ENCODE peak calls at places on chromosomes 6 and 20, in seven cellular contexts. One of them, this sample, is unnamed. For H3K36me3, the result is how much of the 10 kb centered on the place peaks cover.

GRCh38 chr20:24580006-24580405 is 110.6 kb downstream of the SYNDIG1 start:
- DNase-seq in PC-3: no peak
- DNase-seq in transverse colon: no peak
- DNase-seq in body of pancreas: no peak
- DNase-seq in OCI-LY7: no peak
- DNase-seq in Panc1: no peak
- DNase-seq in neural progenitor cell: no peak
- DNase-seq in this sample: no peak

GRCh38 chr6:2432258-2432657 is 186.9 kb upstream of the GMDS start:
- DNase-seq in PC-3: peak
- DNase-seq in transverse colon: no peak
- DNase-seq in body of pancreas: no peak
- DNase-seq in OCI-LY7: no peak
- DNase-seq in Panc1: no peak
- DNase-seq in neural progenitor cell: no peak
- DNase-seq in this sample: no peak

GRCh38 chr20:40628877-40629276 is 60.2 kb downstream of the MAFB start:
- DNase-seq in PC-3: no peak
- DNase-seq in transverse colon: no peak
- DNase-seq in body of pancreas: no peak
- DNase-seq in OCI-LY7: no peak
- DNase-seq in Panc1: no peak
- DNase-seq in neural progenitor cell: no peak
- DNase-seq in this sample: no peak

GRCh38 chr6:8645212-8645611 is 209.9 kb upstream of the SLC35B3 start:
- DNase-seq in PC-3: no peak
- DNase-seq in transverse colon: no peak
- DNase-seq in body of pancreas: no peak
- DNase-seq in OCI-LY7: no peak
- DNase-seq in Panc1: no peak
- DNase-seq in neural progenitor cell: no peak
- DNase-seq in this sample: no peak

GRCh38 chr6:129233458-129234134 is 350.7 kb downstream of the LAMA2 start:
- DNase-seq in PC-3: no peak
- DNase-seq in transverse colon: no peak
- DNase-seq in body of pancreas: no peak
- DNase-seq in OCI-LY7: peak
- DNase-seq in Panc1: no peak
- DNase-seq in neural progenitor cell: no peak
- DNase-seq in this sample: no peak

GRCh38 chr6:113564401-113565161 is 292.6 kb upstream of the MARCKS start:
- DNase-seq in PC-3: no peak
- DNase-seq in transverse colon: peak
- DNase-seq in body of pancreas: peak
- DNase-seq in OCI-LY7: no peak
- DNase-seq in Panc1: no peak
- DNase-seq in neural progenitor cell: peak
- DNase-seq in this sample: peak

GRCh38 chr6:100144991-100145390 is 151.0 kb upstream of the MCHR2 start:
- DNase-seq in PC-3: no peak
- DNase-seq in transverse colon: no peak
- DNase-seq in body of pancreas: no peak
- DNase-seq in OCI-LY7: no peak
- DNase-seq in Panc1: no peak
- DNase-seq in neural progenitor cell: no peak
- DNase-seq in this sample: no peak

GRCh38 chr6:158897236-158897635 is 78.1 kb upstream of the EZR start:
- DNase-seq in PC-3: no peak
- DNase-seq in transverse colon: no peak
- DNase-seq in body of pancreas: no peak
- DNase-seq in OCI-LY7: no peak
- DNase-seq in Panc1: no peak
- DNase-seq in neural progenitor cell: no peak
- DNase-seq in this sample: no peak

GRCh38 chr20:11261533-11262000 is 587.8 kb upstream of the JAG1 start:
- DNase-seq in PC-3: peak
- DNase-seq in transverse colon: no peak
- DNase-seq in body of pancreas: no peak
- DNase-seq in OCI-LY7: no peak
- DNase-seq in Panc1: no peak
- DNase-seq in neural progenitor cell: no peak
- DNase-seq in this sample: no peak

GRCh38 chr6:159170999-159171712 is 2.0 kb downstream of the FNDC1 start:
- DNase-seq in PC-3: peak
- DNase-seq in transverse colon: no peak
- DNase-seq in body of pancreas: no peak
- DNase-seq in OCI-LY7: no peak
- DNase-seq in Panc1: no peak
- DNase-seq in neural progenitor cell: peak
- DNase-seq in this sample: no peak

GRCh38 chr6:30490031-30490876 is 945 bp downstream of the HLA-E start:
- DNase-seq in PC-3: peak
- DNase-seq in transverse colon: peak
- DNase-seq in body of pancreas: peak
- DNase-seq in OCI-LY7: peak
- DNase-seq in Panc1: no peak
- DNase-seq in neural progenitor cell: peak
- DNase-seq in this sample: peak

GRCh38 chr6:96837138-96837971 is at the start of gene GPR63:
- DNase-seq in PC-3: peak
- DNase-seq in transverse colon: peak
- DNase-seq in body of pancreas: peak
- DNase-seq in OCI-LY7: peak
- DNase-seq in Panc1: no peak
- DNase-seq in neural progenitor cell: peak
- DNase-seq in this sample: peak
- H3K27ac ChIP-seq in PC-3: no peak
- H3K27ac ChIP-seq in transverse colon: peak
- H3K27ac ChIP-seq in body of pancreas: peak
- H3K27ac ChIP-seq in OCI-LY7: no peak
- H3K27ac ChIP-seq in Panc1: peak
- H3K27ac ChIP-seq in neural progenitor cell: peak
- H3K27ac ChIP-seq in this sample: peak

DNA sequence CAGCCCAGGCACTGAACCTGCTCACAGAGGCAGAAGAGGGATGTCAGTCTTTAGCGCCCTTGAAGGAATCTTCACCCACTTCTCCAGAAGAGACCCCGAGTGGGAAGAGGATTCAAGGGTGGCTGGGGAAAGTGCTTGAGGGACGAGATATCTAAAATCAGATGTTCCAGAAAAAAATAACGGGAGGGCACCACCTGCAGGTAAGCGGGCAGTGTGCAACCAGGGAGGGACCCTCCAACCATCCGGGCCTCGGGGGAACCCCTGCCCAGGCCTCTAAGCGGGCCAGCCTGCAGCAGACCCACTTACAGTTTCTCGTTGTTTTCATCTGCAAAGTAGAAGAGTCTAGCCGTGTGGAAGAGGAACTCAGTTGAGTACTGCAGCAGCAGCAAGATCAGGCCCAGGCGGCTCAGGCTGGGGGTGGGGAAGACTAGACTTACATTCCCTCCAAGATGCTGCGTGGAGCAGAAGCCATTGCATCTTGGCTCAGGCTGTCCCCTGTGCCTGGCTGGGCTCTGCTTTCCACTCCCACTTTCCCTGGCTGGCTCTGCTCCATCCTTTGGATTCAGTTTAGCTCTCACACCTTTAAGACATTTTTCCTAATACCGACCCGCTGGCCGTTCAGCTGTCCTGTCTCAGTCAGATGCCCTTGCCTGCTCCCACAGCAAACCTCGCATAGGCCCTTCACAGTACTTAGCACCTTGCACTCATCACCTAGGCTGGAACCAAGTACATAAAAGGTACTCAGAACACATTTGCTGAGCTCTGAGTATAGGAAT is 70.9 kb downstream of the TRAM2 start:
- DNase-seq in PC-3: no peak
- DNase-seq in transverse colon: no peak
- DNase-seq in body of pancreas: no peak
- DNase-seq in OCI-LY7: peak
- DNase-seq in Panc1: no peak
- DNase-seq in neural progenitor cell: no peak
- DNase-seq in this sample: no peak
- H3K36me3 ChIP-seq in PC-3: under half
- H3K36me3 ChIP-seq in transverse colon: under half
- H3K36me3 ChIP-seq in body of pancreas: under half
- H3K36me3 ChIP-seq in OCI-LY7: half or more
- H3K36me3 ChIP-seq in Panc1: under half
- H3K36me3 ChIP-seq in neural progenitor cell: under half
- H3K36me3 ChIP-seq in this sample: under half

DNA sequence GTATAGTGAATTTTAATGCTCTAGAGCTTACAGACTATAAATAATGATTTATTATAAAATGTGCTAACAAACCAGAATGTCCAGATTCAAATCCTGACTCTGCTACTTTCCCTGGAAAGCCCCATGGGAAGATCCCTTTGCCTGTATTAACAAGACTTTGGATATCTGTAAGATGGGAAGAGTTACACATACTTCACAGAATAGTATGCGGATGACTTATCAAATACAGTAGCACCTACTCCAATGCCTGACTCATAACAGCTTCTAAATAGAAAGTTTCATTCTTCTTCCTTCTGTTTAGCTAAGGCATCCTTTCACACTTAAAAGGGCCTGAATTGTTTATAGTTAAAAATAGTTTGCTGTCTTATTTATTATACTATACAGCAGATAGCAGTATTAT is 166.3 kb downstream of the KCNQ5 start:
- DNase-seq in PC-3: peak
- DNase-seq in transverse colon: no peak
- DNase-seq in body of pancreas: no peak
- DNase-seq in OCI-LY7: no peak
- DNase-seq in Panc1: no peak
- DNase-seq in neural progenitor cell: no peak
- DNase-seq in this sample: no peak
- H3K27ac ChIP-seq in PC-3: peak
- H3K27ac ChIP-seq in transverse colon: no peak
- H3K27ac ChIP-seq in body of pancreas: no peak
- H3K27ac ChIP-seq in OCI-LY7: no peak
- H3K27ac ChIP-seq in Panc1: peak
- H3K27ac ChIP-seq in neural progenitor cell: no peak
- H3K27ac ChIP-seq in this sample: no peak

GRCh38 chr6:33316603-33317417 is 734 bp downstream of the ZBTB22 start:
- DNase-seq in PC-3: no peak
- DNase-seq in transverse colon: no peak
- DNase-seq in body of pancreas: no peak
- DNase-seq in OCI-LY7: no peak
- DNase-seq in Panc1: no peak
- DNase-seq in neural progenitor cell: peak
- DNase-seq in this sample: no peak
- H3K36me3 ChIP-seq in PC-3: under half
- H3K36me3 ChIP-seq in transverse colon: under half
- H3K36me3 ChIP-seq in body of pancreas: under half
- H3K36me3 ChIP-seq in OCI-LY7: half or more
- H3K36me3 ChIP-seq in Panc1: under half
- H3K36me3 ChIP-seq in neural progenitor cell: under half
- H3K36me3 ChIP-seq in this sample: under half

DNA sequence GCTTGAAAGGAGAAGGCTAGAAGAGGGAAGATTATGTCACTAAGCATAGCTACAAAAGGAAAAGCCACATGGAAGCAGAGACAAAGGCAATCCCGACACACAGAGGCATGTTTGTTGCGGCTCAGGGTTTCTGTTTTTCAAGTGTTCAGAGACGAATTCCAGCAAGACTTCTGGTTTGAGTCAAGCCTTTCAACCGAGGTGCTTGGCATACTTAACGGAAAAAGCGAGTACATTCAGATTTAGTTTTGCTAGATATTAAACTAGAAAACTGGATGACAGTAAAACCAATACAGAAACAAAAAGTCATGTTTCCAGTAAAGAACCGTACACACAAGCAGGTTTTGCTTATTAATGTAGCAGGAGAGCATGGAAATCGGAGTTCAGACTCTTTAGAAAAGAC is 27.2 kb downstream of the MCUR1 start:
- DNase-seq in PC-3: no peak
- DNase-seq in transverse colon: no peak
- DNase-seq in body of pancreas: no peak
- DNase-seq in OCI-LY7: no peak
- DNase-seq in Panc1: no peak
- DNase-seq in neural progenitor cell: peak
- DNase-seq in this sample: no peak
- H3K27ac ChIP-seq in PC-3: no peak
- H3K27ac ChIP-seq in transverse colon: peak
- H3K27ac ChIP-seq in body of pancreas: no peak
- H3K27ac ChIP-seq in OCI-LY7: no peak
- H3K27ac ChIP-seq in Panc1: no peak
- H3K27ac ChIP-seq in neural progenitor cell: peak
- H3K27ac ChIP-seq in this sample: no peak

GRCh38 chr20:3798908-3799248 is 2.8 kb downstream of the CDC25B start:
- DNase-seq in PC-3: no peak
- DNase-seq in transverse colon: no peak
- DNase-seq in body of pancreas: no peak
- DNase-seq in OCI-LY7: no peak
- DNase-seq in Panc1: no peak
- DNase-seq in neural progenitor cell: no peak
- DNase-seq in this sample: peak
- H3K36me3 ChIP-seq in PC-3: half or more
- H3K36me3 ChIP-seq in transverse colon: under half
- H3K36me3 ChIP-seq in body of pancreas: under half
- H3K36me3 ChIP-seq in OCI-LY7: half or more
- H3K36me3 ChIP-seq in Panc1: under half
- H3K36me3 ChIP-seq in neural progenitor cell: under half
- H3K36me3 ChIP-seq in this sample: under half